ENCODE peak calls at places on chromosomes 12 and 14, in seven cellular contexts. One of them, this sample, is unnamed. For H3K9me3, the result is how much of the 10 kb centered on the place peaks cover.

GRCh38 chr12:81811066-81811777 is 52.1 kb upstream of the PPFIA2 start:
- DNase-seq in mammary epithelial cell: no peak
- DNase-seq in DND-41: no peak
- DNase-seq in HCT116: no peak
- DNase-seq in mesenchymal stem cell: peak
- DNase-seq in MM.1S: no peak
- DNase-seq in H9: peak
- DNase-seq in this sample: peak

GRCh38 chr14:92495041-92495440 is 18.5 kb upstream of the RIN3 start:
- DNase-seq in DND-41: no peak
- DNase-seq in MM.1S: no peak
- DNase-seq in HCT116: no peak
- DNase-seq in mammary epithelial cell: no peak
- DNase-seq in mesenchymal stem cell: peak
- DNase-seq in H9: no peak
- DNase-seq in this sample: peak

GRCh38 chr14:63992858-63993257 is 140.1 kb downstream of the SYNE2 start:
- DNase-seq in mesenchymal stem cell: no peak
- DNase-seq in MM.1S: no peak
- DNase-seq in mammary epithelial cell: peak
- DNase-seq in DND-41: no peak
- DNase-seq in HCT116: no peak
- DNase-seq in H9: no peak
- DNase-seq in this sample: no peak

GRCh38 chr12:75364918-75365317 is 26.0 kb upstream of the GLIPR1L2 start:
- DNase-seq in H9: no peak
- DNase-seq in mammary epithelial cell: no peak
- DNase-seq in HCT116: no peak
- DNase-seq in DND-41: no peak
- DNase-seq in mesenchymal stem cell: peak
- DNase-seq in MM.1S: no peak
- DNase-seq in this sample: peak

GRCh38 chr12:111584959-111585358 is 14.2 kb downstream of the ATXN2 start:
- DNase-seq in H9: no peak
- DNase-seq in mammary epithelial cell: peak
- DNase-seq in mesenchymal stem cell: no peak
- DNase-seq in DND-41: no peak
- DNase-seq in MM.1S: no peak
- DNase-seq in HCT116: no peak
- DNase-seq in this sample: peak

GRCh38 chr12:3752096-3752709 is 706 bp downstream of the CRACR2A start:
- DNase-seq in DND-41: peak
- DNase-seq in H9: peak
- DNase-seq in MM.1S: peak
- DNase-seq in mesenchymal stem cell: peak
- DNase-seq in HCT116: peak
- DNase-seq in mammary epithelial cell: no peak
- DNase-seq in this sample: no peak

GRCh38 chr14:101567252-101567651 is 6.0 kb downstream of the DIO3 start:
- DNase-seq in HCT116: no peak
- DNase-seq in mesenchymal stem cell: no peak
- DNase-seq in mammary epithelial cell: no peak
- DNase-seq in H9: no peak
- DNase-seq in DND-41: no peak
- DNase-seq in MM.1S: no peak
- DNase-seq in this sample: no peak

GRCh38 chr14:104395941-104396681 is 183.5 kb upstream of the C14orf180 start:
- DNase-seq in MM.1S: no peak
- DNase-seq in mammary epithelial cell: no peak
- DNase-seq in HCT116: no peak
- DNase-seq in DND-41: peak
- DNase-seq in H9: peak
- DNase-seq in mesenchymal stem cell: no peak
- DNase-seq in this sample: no peak

GRCh38 chr12:77167801-77168200 is 102.4 kb upstream of the E2F7 start:
- DNase-seq in DND-41: no peak
- DNase-seq in H9: no peak
- DNase-seq in HCT116: no peak
- DNase-seq in mammary epithelial cell: peak
- DNase-seq in mesenchymal stem cell: no peak
- DNase-seq in MM.1S: no peak
- DNase-seq in this sample: peak

GRCh38 chr12:69657376-69658137 is 41.5 kb downstream of the BEST3 start:
- DNase-seq in H9: no peak
- DNase-seq in mesenchymal stem cell: peak
- DNase-seq in MM.1S: no peak
- DNase-seq in DND-41: no peak
- DNase-seq in HCT116: no peak
- DNase-seq in mammary epithelial cell: no peak
- DNase-seq in this sample: no peak

GRCh38 chr12:108668532-108668931 is 34.8 kb upstream of the SELPLG start:
- DNase-seq in DND-41: no peak
- DNase-seq in MM.1S: no peak
- DNase-seq in mesenchymal stem cell: no peak
- DNase-seq in HCT116: no peak
- DNase-seq in H9: no peak
- DNase-seq in mammary epithelial cell: no peak
- DNase-seq in this sample: peak

GRCh38 chr14:33564774-33565630 is 385.9 kb downstream of the EGLN3 start:
- DNase-seq in MM.1S: no peak
- DNase-seq in HCT116: no peak
- DNase-seq in DND-41: no peak
- DNase-seq in mammary epithelial cell: peak
- DNase-seq in H9: peak
- DNase-seq in mesenchymal stem cell: peak
- DNase-seq in this sample: no peak

GRCh38 chr12:7716391-7716790 is 5.2 kb downstream of the DPPA3 start:
- DNase-seq in mesenchymal stem cell: no peak
- DNase-seq in HCT116: peak
- DNase-seq in mammary epithelial cell: peak
- DNase-seq in H9: no peak
- DNase-seq in DND-41: no peak
- DNase-seq in MM.1S: peak
- DNase-seq in this sample: no peak

GRCh38 chr14:91374287-91374880 is 43.2 kb downstream of the CCDC88C start:
- DNase-seq in mesenchymal stem cell: no peak
- DNase-seq in DND-41: no peak
- DNase-seq in mammary epithelial cell: no peak
- DNase-seq in MM.1S: no peak
- DNase-seq in H9: no peak
- DNase-seq in HCT116: no peak
- DNase-seq in this sample: no peak

GRCh38 chr14:50559990-50560928 is at the start of gene ATL1:
- DNase-seq in mammary epithelial cell: peak
- DNase-seq in mesenchymal stem cell: peak
- DNase-seq in MM.1S: no peak
- DNase-seq in DND-41: peak
- DNase-seq in HCT116: peak
- DNase-seq in H9: peak
- DNase-seq in this sample: peak

GRCh38 chr14:44961151-44961729 is 507 bp downstream of the KLHL28 start:
- DNase-seq in mammary epithelial cell: peak
- DNase-seq in mesenchymal stem cell: peak
- DNase-seq in DND-41: peak
- DNase-seq in H9: peak
- DNase-seq in MM.1S: peak
- DNase-seq in HCT116: no peak
- DNase-seq in this sample: peak

GRCh38 chr12:80821513-80822000 is 104.8 kb downstream of the MYF5 start:
- DNase-seq in mesenchymal stem cell: no peak
- DNase-seq in MM.1S: no peak
- DNase-seq in H9: peak
- DNase-seq in DND-41: no peak
- DNase-seq in mammary epithelial cell: no peak
- DNase-seq in HCT116: no peak
- DNase-seq in this sample: no peak

DNA sequence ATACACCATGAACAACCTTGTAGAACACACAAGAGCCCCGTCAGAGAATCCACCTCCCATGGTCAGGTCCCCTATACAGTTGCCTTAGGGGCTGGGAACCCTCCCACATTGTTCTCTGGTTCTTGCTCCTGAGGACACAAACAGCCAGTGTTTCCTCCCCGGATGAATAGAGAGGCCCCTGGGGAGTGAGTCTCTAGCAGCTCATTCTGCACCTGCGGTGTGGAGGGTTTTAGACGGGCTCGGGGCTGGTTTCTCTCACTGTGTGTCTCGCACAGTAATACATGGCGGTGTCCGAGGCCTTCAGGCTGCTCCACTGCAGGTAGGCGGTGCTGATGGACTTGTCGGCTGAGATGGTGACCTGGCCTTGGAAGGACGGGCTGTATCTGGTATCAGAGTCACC is 1052.1 kb downstream of the TMEM121 start:
- DNase-seq in HCT116: no peak
- DNase-seq in MM.1S: no peak
- DNase-seq in mesenchymal stem cell: no peak
- DNase-seq in H9: no peak
- DNase-seq in mammary epithelial cell: no peak
- DNase-seq in DND-41: peak
- DNase-seq in this sample: no peak
- H3K9me3 ChIP-seq in HCT116: under half
- H3K9me3 ChIP-seq in MM.1S: under half
- H3K9me3 ChIP-seq in mesenchymal stem cell: under half
- H3K9me3 ChIP-seq in H9: half or more
- H3K9me3 ChIP-seq in mammary epithelial cell: under half
- H3K9me3 ChIP-seq in DND-41: under half
- H3K9me3 ChIP-seq in this sample: under half

DNA sequence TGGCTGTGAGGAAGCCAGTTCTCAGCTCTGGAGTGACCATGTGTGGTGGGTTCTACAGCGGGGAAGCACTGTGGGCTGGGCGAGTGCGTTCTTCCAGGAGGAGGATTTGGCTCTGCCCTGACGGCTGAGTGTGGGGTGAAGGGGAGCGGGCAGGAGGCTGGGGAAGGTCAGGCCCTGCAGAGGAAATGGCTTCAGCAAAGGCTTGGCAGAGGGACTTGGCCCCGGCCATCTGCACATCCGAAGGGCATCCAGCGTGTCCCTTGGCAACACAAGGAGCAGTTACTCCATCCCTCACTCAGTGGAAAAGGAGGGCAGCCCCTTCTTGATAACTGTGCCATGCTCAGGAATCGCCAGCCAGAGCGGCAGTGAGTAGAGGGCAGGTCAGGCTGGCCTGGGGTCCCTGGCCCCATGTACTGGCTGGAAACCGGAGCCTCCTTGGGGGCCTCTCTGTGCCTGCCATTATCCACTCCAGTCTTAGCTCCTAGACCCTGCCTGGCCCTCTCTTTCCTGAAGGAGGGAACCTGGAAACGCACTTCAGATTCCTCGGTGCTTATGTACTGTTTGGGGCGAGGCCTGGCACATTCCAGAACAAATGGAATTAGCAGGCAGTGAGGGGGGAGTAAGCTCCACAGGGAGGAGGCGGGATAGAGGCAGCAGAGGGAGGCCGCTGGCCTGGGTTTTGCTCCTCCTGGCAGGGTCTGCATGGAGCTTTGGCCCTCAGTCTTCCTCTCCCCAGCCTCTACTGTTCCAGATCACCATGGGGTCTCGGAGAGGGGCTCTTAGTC is 133.6 kb upstream of the NCOR2 start:
- DNase-seq in mesenchymal stem cell: no peak
- DNase-seq in mammary epithelial cell: no peak
- DNase-seq in DND-41: no peak
- DNase-seq in MM.1S: no peak
- DNase-seq in HCT116: no peak
- DNase-seq in H9: peak
- DNase-seq in this sample: peak
- H3K9ac ChIP-seq in mesenchymal stem cell: peak
- H3K9ac ChIP-seq in mammary epithelial cell: no peak
- H3K9ac ChIP-seq in DND-41: no peak
- H3K9ac ChIP-seq in MM.1S: no peak
- H3K9ac ChIP-seq in HCT116: no peak
- H3K9ac ChIP-seq in H9: no peak
- H3K9ac ChIP-seq in this sample: peak

DNA sequence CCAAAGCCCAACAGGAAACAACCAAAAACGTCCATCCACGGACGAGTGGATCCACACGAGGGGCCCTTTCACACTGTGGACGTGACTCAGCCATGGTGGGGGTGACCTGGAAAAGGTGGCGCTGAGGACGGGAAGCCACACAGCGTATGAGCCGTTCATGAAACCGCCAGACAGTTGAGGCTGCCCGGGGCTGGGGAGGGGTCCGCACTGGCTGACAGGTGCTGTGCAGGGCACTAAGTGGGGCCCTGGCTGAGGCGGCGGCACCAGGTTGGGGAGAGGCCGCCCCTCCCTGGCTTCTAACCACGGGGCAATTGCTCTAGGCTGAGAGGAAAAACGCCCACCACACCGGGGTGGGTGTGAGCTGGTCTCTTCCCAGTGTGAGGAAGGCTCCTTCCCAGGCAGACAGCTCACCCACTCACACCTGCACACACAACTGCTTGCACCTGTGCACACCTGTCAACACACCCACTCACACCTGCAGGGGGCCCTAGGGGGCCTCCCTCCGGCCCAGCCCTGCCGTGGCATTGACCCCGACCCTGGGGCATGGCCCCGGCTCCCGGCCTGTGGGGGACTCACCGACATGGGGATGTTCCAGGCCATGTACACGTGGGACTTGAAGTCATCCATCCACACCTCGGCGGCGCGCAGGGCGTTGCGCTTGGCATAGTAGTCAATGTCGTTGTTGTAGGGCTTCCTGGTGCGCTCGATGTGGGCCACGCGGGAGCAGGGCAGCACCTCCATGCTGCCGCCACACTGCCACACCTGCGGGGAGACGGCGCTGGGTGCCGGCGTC is 58.9 kb downstream of the NOC4L start:
- DNase-seq in mammary epithelial cell: no peak
- DNase-seq in MM.1S: no peak
- DNase-seq in DND-41: no peak
- DNase-seq in HCT116: no peak
- DNase-seq in H9: no peak
- DNase-seq in mesenchymal stem cell: no peak
- DNase-seq in this sample: no peak
- H3K9me3 ChIP-seq in mammary epithelial cell: under half
- H3K9me3 ChIP-seq in MM.1S: under half
- H3K9me3 ChIP-seq in DND-41: under half
- H3K9me3 ChIP-seq in HCT116: under half
- H3K9me3 ChIP-seq in H9: under half
- H3K9me3 ChIP-seq in mesenchymal stem cell: under half
- H3K9me3 ChIP-seq in this sample: under half

GRCh38 chr14:61653507-61653906 is 41.8 kb upstream of the HIF1A start:
- DNase-seq in HCT116: no peak
- DNase-seq in MM.1S: no peak
- DNase-seq in H9: no peak
- DNase-seq in mesenchymal stem cell: peak
- DNase-seq in DND-41: no peak
- DNase-seq in mammary epithelial cell: peak
- DNase-seq in this sample: peak

GRCh38 chr14:61656341-61656740 is 39.0 kb upstream of the HIF1A start:
- DNase-seq in mesenchymal stem cell: no peak
- DNase-seq in mammary epithelial cell: peak
- DNase-seq in DND-41: no peak
- DNase-seq in HCT116: no peak
- DNase-seq in MM.1S: no peak
- DNase-seq in H9: no peak
- DNase-seq in this sample: no peak

GRCh38 chr14:61652526-61653262 is 42.6 kb upstream of the HIF1A start:
- DNase-seq in mesenchymal stem cell: peak
- DNase-seq in MM.1S: no peak
- DNase-seq in H9: no peak
- DNase-seq in HCT116: no peak
- DNase-seq in DND-41: no peak
- DNase-seq in mammary epithelial cell: no peak
- DNase-seq in this sample: no peak

GRCh38 chr14:61654026-61654425 is 41.3 kb upstream of the HIF1A start:
- DNase-seq in mesenchymal stem cell: no peak
- DNase-seq in mammary epithelial cell: no peak
- DNase-seq in HCT116: no peak
- DNase-seq in MM.1S: no peak
- DNase-seq in H9: no peak
- DNase-seq in DND-41: no peak
- DNase-seq in this sample: no peak

GRCh38 chr14:61655777-61656176 is 39.5 kb upstream of the HIF1A start:
- DNase-seq in HCT116: no peak
- DNase-seq in H9: no peak
- DNase-seq in mesenchymal stem cell: no peak
- DNase-seq in MM.1S: no peak
- DNase-seq in DND-41: no peak
- DNase-seq in mammary epithelial cell: no peak
- DNase-seq in this sample: no peak
- H3K9ac ChIP-seq in HCT116: no peak
- H3K9ac ChIP-seq in H9: no peak
- H3K9ac ChIP-seq in mesenchymal stem cell: no peak
- H3K9ac ChIP-seq in MM.1S: no peak
- H3K9ac ChIP-seq in DND-41: no peak
- H3K9ac ChIP-seq in mammary epithelial cell: no peak
- H3K9ac ChIP-seq in this sample: no peak

This sample was measured in adipocyte.